ENCODE peak calls at places on chromosomes 13 and 19, in ten cellular contexts. W is suprapubic skin, N is endothelial cell of umbilical vein, M is heart left ventricle, V is stomach, K is K562, J is right lobe of liver, G is uterus, U is IMR-90, X is adrenal gland. P is an unnamed sample.

GRCh38 chr13:45847554-45848224 is 3.9 kb downstream of the SIAH3 start:
- DNase-seq in G (no peak), U (no peak), K (peak), M (peak), J (peak), N (peak), V (peak), W (no peak), X (peak), P (peak)

GRCh38 chr13:59043016-59043415 is 1120.7 kb downstream of the DIAPH3 start:
- DNase-seq in U (no peak), V (no peak), K (no peak), M (no peak), N (no peak), X (no peak), J (no peak), G (no peak), W (no peak), P (no peak)

GRCh38 chr19:55677572-55678028 is 2.6 kb downstream of the EPN1 start:
- DNase-seq in W (no peak), U (no peak), N (peak), K (peak), X (peak), J (no peak), V (peak), M (no peak), G (no peak), P (no peak)

GRCh38 chr13:33519561-33520479 is 234.3 kb upstream of the STARD13 start:
- DNase-seq in G (no peak), M (no peak), U (peak), N (no peak), W (no peak), J (no peak), V (no peak), X (no peak), K (no peak), P (no peak)

GRCh38 chr19:36488816-36489138 is 584 bp downstream of the ZNF566 start:
- DNase-seq in J (no peak), M (peak), N (no peak), U (no peak), W (no peak), V (no peak), K (peak), X (no peak), G (no peak), P (no peak)

GRCh38 chr19:49677232-49677881 is at the start of gene PRMT1:
- DNase-seq in G (no peak), X (no peak), N (no peak), U (no peak), V (no peak), K (peak), W (no peak), M (no peak), J (peak), P (peak)

GRCh38 chr19:55777528-55777927 is 8.6 kb downstream of the RFPL4AL1 start:
- DNase-seq in J (no peak), V (no peak), K (peak), G (no peak), M (no peak), W (no peak), U (no peak), N (no peak), X (no peak), P (peak)

GRCh38 chr19:19588546-19588945 is 29.9 kb downstream of the PBX4 start:
- DNase-seq in U (peak), W (no peak), V (no peak), M (no peak), X (no peak), K (no peak), J (no peak), N (no peak), G (no peak), P (no peak)

GRCh38 chr19:16778796-16779411 is 50.3 kb upstream of the SIN3B start:
- DNase-seq in J (peak), V (peak), U (peak), K (peak), N (peak), G (peak), M (peak), W (no peak), X (peak), P (peak)

GRCh38 chr13:45121421-45121820 is 1.1 kb downstream of the GTF2F2 start:
- DNase-seq in J (no peak), V (no peak), U (peak), M (no peak), X (no peak), N (peak), G (no peak), W (no peak), K (peak), P (no peak)

GRCh38 chr19:58020985-58021384 is 12.8 kb upstream of the ZSCAN1 start:
- DNase-seq in V (no peak), X (no peak), K (no peak), N (no peak), M (no peak), J (no peak), G (no peak), W (no peak), U (no peak), P (no peak)

GRCh38 chr13:94427313-94427712 is 52.2 kb downstream of the DCT start:
- DNase-seq in G (no peak), J (no peak), N (no peak), K (no peak), M (no peak), V (no peak), W (no peak), X (no peak), U (no peak), P (no peak)

GRCh38 chr19:46721269-46722003 is 4.5 kb upstream of the PRKD2 start:
- DNase-seq in W (no peak), N (no peak), J (no peak), X (no peak), G (no peak), M (no peak), U (no peak), K (no peak), V (no peak), P (no peak)

GRCh38 chr19:3692141-3693029 is 7.9 kb downstream of the PIP5K1C start:
- DNase-seq in J (no peak), V (no peak), N (no peak), M (no peak), G (no peak), X (no peak), K (no peak), W (no peak), U (no peak), P (no peak)

DNA sequence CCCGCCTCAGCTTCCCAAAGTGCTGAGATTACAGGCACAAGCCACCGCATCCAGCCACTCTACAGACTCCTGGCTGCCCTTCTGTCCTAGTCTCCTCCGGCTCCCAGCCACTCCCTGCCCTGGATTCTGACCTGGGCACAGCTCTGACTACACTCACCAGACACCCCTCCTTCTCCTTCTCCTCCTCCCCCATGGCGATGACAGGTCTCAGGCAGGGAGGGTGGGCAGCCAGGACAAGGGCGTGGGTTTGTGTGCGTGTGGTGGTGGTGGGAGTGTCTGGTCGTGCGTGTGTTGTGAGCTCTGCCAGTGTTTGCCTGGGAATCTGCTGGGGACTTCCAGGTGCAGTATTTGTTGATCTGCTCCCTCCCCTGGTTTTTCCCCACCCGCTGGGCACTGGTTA is 3.0 kb upstream of the NCCRP1 start:
- DNase-seq in G (no peak), X (no peak), V (peak), U (no peak), W (no peak), N (no peak), K (no peak), M (no peak), J (no peak), P (no peak)
- TF ChIP-seq POLR2A in G (no peak), X (no peak), V (no peak), U (no peak), W (no peak), N (no peak), K (no peak), M (no peak), J (no peak), P (no peak)

GRCh38 chr19:863305-863620 is 3.8 kb downstream of the CFD start:
- DNase-seq in J (no peak), N (no peak), K (no peak), M (no peak), X (no peak), G (no peak), W (no peak), V (no peak), U (no peak), P (no peak)
- H3K27ac ChIP-seq in J (no peak), N (no peak), K (peak), M (no peak), X (no peak), G (no peak), W (no peak), V (no peak), U (no peak), P (peak)

GRCh38 chr19:52398091-52398461 is 427 bp downstream of the ZNF528 start:
- DNase-seq in V (no peak), M (no peak), W (no peak), N (no peak), J (no peak), K (no peak), X (peak), U (peak), G (no peak), P (peak)

GRCh38 chr19:52397310-52398090 is at the start of gene ZNF528:
- DNase-seq in G (peak), M (peak), N (peak), X (peak), K (peak), V (peak), U (peak), W (peak), J (peak), P (peak)
- TF ChIP-seq POLR2A in G (peak), M (peak), N (peak), X (peak), K (no peak), V (no peak), U (peak), W (peak), J (peak), P (peak)

GRCh38 chr19:28483197-28483596 is 729.8 kb downstream of the UQCRFS1 start:
- DNase-seq in V (no peak), M (no peak), N (no peak), J (no peak), W (no peak), X (no peak), U (no peak), G (no peak), K (no peak), P (no peak)
- H3K27ac ChIP-seq in V (no peak), M (no peak), N (no peak), J (no peak), W (no peak), X (no peak), U (no peak), G (no peak), K (no peak), P (no peak)

DNA sequence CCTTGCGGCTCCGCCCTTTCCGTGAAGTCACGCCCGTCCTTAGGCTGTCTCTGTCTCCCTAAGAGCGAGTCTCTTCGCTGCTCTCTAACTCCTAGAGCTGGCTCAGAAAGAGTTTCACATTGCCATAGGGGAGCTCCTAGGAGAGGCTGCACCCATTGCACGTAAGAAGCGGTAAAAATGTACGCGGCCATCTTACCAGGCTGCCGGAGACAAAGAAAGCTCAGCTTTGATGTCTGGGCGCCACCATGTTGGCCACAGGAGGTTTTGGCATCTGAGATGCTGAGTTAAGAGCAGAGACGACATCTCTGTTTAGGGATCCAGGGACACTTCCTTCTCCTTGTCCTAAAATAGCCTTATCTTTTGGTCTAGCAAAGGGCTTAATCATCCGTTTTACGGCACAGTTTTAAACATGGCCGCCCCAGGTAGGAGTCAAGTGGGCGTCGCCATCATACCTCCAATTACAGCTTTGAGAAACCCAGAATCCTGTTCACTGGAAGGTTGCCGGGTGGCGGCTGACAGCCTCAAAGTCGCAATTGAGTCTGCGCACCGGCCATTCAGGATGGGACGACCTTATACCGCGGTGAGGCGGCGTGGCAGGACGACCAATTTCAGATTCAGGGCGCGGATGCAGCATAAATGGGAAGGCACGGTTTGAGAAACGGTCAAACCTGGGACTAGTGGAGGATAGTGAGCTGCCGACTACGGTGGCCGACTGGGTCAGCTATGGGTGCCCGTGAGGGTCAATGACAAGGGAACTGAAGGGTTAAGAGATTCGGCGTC is at the start of gene ZNF793:
- DNase-seq in V (peak), J (peak), W (peak), U (peak), N (peak), X (peak), G (peak), K (no peak), M (peak), P (peak)
- TF ChIP-seq POLR2A in V (no peak), J (no peak), W (no peak), U (no peak), N (no peak), X (peak), G (peak), K (no peak), M (no peak), P (peak)

P was measured in transverse colon.